ENCODE peak calls at places on chromosome 22, in seven cellular contexts. A is colonic mucosa, C is heart right ventricle, J is GM23338, V is omental fat pad, I is H9, M is Calu3. Z is an unnamed sample.

GRCh38 chr22:33656808-33657628 is 263.3 kb downstream of the LARGE1 start:
- DNase-seq in V (no peak), I (no peak), A (no peak), C (no peak), J (no peak), M (no peak), Z (no peak)

GRCh38 chr22:36528795-36529718 is at the start of gene EIF3D:
- DNase-seq in M (peak), J (peak), A (peak), V (peak), C (peak), I (peak), Z (peak)

GRCh38 chr22:30879398-30879797 is 89.2 kb downstream of the MORC2 start:
- DNase-seq in V (no peak), I (no peak), C (peak), J (no peak), A (no peak), M (no peak), Z (no peak)

GRCh38 chr22:45548991-45549736 is 46.5 kb downstream of the FBLN1 start:
- DNase-seq in M (peak), A (peak), I (no peak), J (peak), C (no peak), V (no peak), Z (no peak)

GRCh38 chr22:23215294-23216204 is 35.2 kb downstream of the BCR start:
- DNase-seq in A (no peak), V (no peak), C (no peak), I (no peak), M (peak), J (no peak), Z (no peak)

GRCh38 chr22:28822930-28823481 is 22.6 kb upstream of the XBP1 start:
- DNase-seq in C (no peak), V (no peak), I (no peak), M (no peak), A (peak), J (no peak), Z (no peak)

GRCh38 chr22:23826510-23827350 is 12.1 kb downstream of the DERL3 start:
- DNase-seq in C (no peak), J (no peak), M (no peak), V (no peak), I (no peak), A (no peak), Z (no peak)

GRCh38 chr22:35984183-35984710 is 44.4 kb downstream of the RBFOX2 start:
- DNase-seq in I (no peak), J (no peak), M (no peak), V (no peak), A (no peak), C (no peak), Z (no peak)

GRCh38 chr22:22720201-22720723 is 75.8 kb downstream of the GGTLC2 start:
- DNase-seq in M (peak), J (peak), I (peak), C (no peak), A (peak), V (no peak), Z (peak)

GRCh38 chr22:42633013-42633412 is 7.4 kb downstream of the ATP5MGL start:
- DNase-seq in J (no peak), C (no peak), I (no peak), A (no peak), V (no peak), M (no peak), Z (no peak)

GRCh38 chr22:24588370-24588755 is 4.5 kb downstream of the LRRC75B start:
- DNase-seq in J (no peak), V (no peak), A (no peak), C (peak), M (peak), I (no peak), Z (no peak)

GRCh38 chr22:23804781-23805291 is 18.1 kb downstream of the SMARCB1 start:
- DNase-seq in V (no peak), A (no peak), J (no peak), C (no peak), I (no peak), M (no peak), Z (no peak)

GRCh38 chr22:30572210-30572609 is 2.3 kb downstream of the GAL3ST1 start:
- DNase-seq in M (no peak), C (no peak), A (no peak), V (no peak), I (no peak), J (no peak), Z (no peak)

GRCh38 chr22:37199839-37200161 is 11.8 kb upstream of the C1QTNF6 start:
- DNase-seq in A (peak), I (no peak), J (peak), C (no peak), M (no peak), V (no peak), Z (no peak)

GRCh38 chr22:23079814-23080521 is 9.6 kb downstream of the GNAZ start:
- DNase-seq in I (no peak), A (no peak), V (no peak), M (peak), C (no peak), J (no peak), Z (no peak)

GRCh38 chr22:48187272-48187855 is 1424.9 kb downstream of the TBC1D22A start:
- DNase-seq in I (peak), C (no peak), A (no peak), J (no peak), M (no peak), V (no peak), Z (no peak)

GRCh38 chr22:36328635-36329216 is 59.0 kb downstream of the MYH9 start:
- DNase-seq in J (no peak), M (no peak), C (no peak), A (no peak), V (no peak), I (no peak), Z (peak)

GRCh38 chr22:28299760-28300159 is 379.9 kb downstream of the TTC28 start:
- DNase-seq in J (no peak), A (no peak), C (no peak), I (no peak), V (no peak), M (no peak), Z (no peak)

GRCh38 chr22:28630185-28630580 is 49.5 kb downstream of the TTC28 start:
- DNase-seq in V (no peak), C (no peak), A (no peak), I (no peak), M (no peak), J (no peak), Z (no peak)

GRCh38 chr22:46612904-46613605 is 7.1 kb upstream of the GRAMD4 start:
- DNase-seq in A (peak), J (no peak), I (no peak), V (no peak), M (no peak), C (no peak), Z (peak)

GRCh38 chr22:36252754-36253522 is at the start of gene APOL1:
- DNase-seq in M (peak), I (peak), V (no peak), J (no peak), A (peak), C (no peak), Z (peak)

GRCh38 chr22:24051568-24051967 is 40.5 kb downstream of the CABIN1 start:
- DNase-seq in J (no peak), C (no peak), I (no peak), M (no peak), V (no peak), A (no peak), Z (no peak)

GRCh38 chr22:36110306-36110791 is 50.2 kb downstream of the APOL3 start:
- DNase-seq in M (no peak), A (no peak), V (no peak), J (peak), I (no peak), C (no peak), Z (no peak)

GRCh38 chr22:48199667-48200066 is 1437.2 kb downstream of the TBC1D22A start:
- DNase-seq in A (peak), I (no peak), C (no peak), V (no peak), M (no peak), J (no peak), Z (no peak)

GRCh38 chr22:45302047-45302446 is 7.7 kb upstream of the FAM118A start:
- DNase-seq in M (no peak), I (no peak), A (no peak), V (no peak), J (no peak), C (no peak), Z (no peak)

GRCh38 chr22:42269407-42270177 is 861 bp downstream of the TCF20 start:
- DNase-seq in I (peak), M (peak), J (peak), A (peak), V (no peak), C (peak), Z (peak)

GRCh38 chr22:33869946-33870345 is 50.3 kb downstream of the LARGE1 start:
- DNase-seq in A (no peak), I (no peak), C (no peak), M (no peak), V (no peak), J (no peak), Z (no peak)

DNA sequence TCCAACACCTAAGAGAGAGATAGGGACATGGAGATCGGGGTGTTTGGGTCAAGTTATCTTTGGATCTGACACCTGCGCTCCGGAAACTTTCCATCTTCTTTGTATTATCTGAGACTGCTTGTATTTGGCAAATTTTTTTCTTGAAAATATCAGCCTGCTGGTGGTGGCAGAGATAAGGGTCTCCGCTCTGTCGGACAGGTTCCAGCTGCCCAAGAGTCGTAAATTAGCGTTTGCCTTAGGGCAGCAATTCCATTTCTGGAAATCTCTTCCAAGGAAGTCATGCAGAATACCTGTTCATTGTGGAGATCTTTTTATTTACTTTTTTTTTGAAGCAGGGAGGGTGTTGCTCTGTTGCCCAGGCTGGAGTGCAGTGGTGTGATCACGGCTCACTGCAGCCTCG is 19.5 kb upstream of the CSNK1E start:
- DNase-seq in M (no peak), V (no peak), I (no peak), A (no peak), C (no peak), J (no peak), Z (no peak)
- TF ChIP-seq CTCF in M (no peak), V (no peak), I (no peak), A (no peak), C (no peak), J (no peak), Z (no peak)

DNA sequence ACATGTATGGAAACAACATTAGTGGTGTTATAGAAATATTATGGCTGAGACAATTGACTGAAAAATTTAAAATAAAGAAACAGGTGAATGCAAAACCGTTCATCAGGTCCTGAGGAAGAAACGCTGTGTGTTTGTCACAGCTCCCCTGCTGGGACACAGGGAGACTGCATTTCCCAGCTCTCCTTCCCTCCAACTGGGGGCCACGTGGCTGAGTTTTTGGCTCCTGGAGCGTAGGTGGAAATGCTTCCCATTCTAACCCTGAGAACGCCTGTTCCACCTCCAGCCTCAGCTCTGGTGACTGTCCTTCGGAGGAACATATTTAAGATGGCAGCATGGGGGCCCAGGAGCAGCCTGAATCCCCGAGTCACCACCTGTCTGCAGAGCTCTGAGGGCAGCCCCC is 398.6 kb downstream of the BRD1 start:
- DNase-seq in A (no peak), V (no peak), M (no peak), C (no peak), I (no peak), J (no peak), Z (no peak)
- TF ChIP-seq CTCF in A (no peak), V (no peak), M (no peak), C (no peak), I (peak), J (no peak), Z (no peak)

GRCh38 chr22:21444701-21445436 is 22.3 kb upstream of the TMEM191C start:
- DNase-seq in M (no peak), A (no peak), C (peak), I (peak), V (no peak), J (no peak), Z (peak)

GRCh38 chr22:21446827-21447690 is 20.1 kb upstream of the TMEM191C start:
- DNase-seq in C (no peak), V (no peak), A (no peak), M (no peak), J (no peak), I (peak), Z (no peak)

GRCh38 chr22:21443735-21444421 is 23.3 kb upstream of the TMEM191C start:
- DNase-seq in J (no peak), V (no peak), C (peak), M (no peak), A (no peak), I (peak), Z (peak)

GRCh38 chr22:21446128-21446826 is 20.9 kb upstream of the TMEM191C start:
- DNase-seq in M (no peak), C (no peak), A (no peak), V (no peak), I (peak), J (no peak), Z (no peak)

GRCh38 chr22:21445437-21446127 is 21.6 kb upstream of the TMEM191C start:
- DNase-seq in I (peak), J (no peak), V (no peak), C (peak), A (no peak), M (no peak), Z (peak)
- TF ChIP-seq CTCF in I (no peak), J (no peak), V (no peak), C (no peak), A (no peak), M (no peak), Z (no peak)

DNA sequence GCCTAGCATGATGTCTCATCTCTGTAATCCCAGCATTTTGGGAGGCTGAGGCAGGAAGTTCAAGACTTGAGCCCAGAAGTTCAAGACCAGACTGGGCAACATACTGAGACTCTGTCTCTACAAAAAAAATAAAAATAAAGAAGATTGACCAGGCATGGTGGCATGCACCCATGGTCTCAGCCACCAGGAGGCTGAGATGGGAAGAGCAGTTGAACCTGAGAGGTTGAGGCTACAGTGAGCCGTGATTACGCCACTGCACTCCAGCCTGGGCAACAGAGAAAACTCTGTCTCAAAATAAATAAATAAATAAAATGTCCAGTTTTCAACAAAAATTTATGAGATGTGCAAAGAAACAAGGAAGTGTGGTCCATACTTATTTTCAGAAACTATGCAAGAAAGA is 28.3 kb downstream of the EFCAB6 start:
- DNase-seq in V (no peak), I (no peak), A (no peak), C (no peak), J (peak), M (no peak), Z (no peak)
- TF ChIP-seq CTCF in V (no peak), I (peak), A (no peak), C (no peak), J (peak), M (no peak), Z (no peak)

DNA sequence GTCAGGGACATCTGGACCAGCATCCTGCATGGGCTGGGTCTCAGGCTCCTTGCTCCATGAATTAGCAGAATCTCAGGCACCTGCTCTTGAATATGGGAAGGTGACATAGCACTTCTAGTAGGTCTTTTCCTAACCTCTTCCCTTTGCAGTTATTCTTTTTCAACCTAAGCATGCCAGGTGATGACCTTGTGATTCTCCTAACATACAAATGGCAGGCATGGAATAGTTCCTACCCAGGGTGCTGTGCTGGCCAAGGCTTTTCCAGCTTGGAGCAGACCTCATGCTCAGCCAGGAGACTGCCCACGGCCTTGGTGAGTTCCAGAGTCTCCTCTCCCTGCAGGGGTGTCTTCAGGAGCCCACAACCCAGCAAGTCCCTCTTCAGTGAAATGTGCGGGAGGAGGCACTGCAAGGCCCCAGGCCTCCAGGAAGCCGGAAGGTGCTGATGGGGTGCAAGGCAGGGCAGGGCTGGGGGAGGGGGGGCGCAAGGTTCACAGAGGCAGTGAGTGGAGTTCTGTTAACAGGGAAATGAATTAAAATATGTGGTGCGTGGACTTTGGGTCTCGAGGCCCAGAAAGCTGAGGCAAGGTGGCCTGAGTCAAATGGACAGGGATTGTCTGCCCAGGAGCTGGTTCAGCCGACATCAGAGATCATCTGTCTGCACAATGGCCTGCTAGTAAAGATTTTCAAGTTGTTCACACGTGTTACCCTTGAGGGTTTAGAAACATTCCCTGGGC is 75.9 kb upstream of the SEPTIN5 start:
- DNase-seq in V (no peak), I (peak), A (no peak), J (no peak), M (no peak), C (no peak), Z (no peak)
- TF ChIP-seq CTCF in V (no peak), I (no peak), A (no peak), J (no peak), M (no peak), C (no peak), Z (no peak)

DNA sequence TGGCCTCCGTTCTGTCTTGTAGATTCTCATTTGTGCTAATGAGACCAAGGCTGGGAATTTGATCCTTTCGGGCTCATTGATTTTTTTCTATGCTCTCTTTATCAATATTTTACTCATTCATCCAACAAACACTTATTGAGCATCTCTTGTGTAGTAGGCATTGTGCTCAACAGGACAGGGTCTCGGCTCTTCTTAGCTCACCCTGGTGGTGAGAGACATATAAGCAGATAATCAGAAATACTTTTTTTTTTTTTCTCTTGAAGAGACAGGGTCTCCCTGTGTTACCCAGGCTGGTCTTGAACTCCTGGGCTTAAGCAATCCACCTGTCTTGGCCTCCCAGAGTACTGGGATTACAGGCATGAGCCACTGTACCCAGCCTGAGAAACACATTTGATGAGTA is 48.0 kb upstream of the SLC5A1 start:
- DNase-seq in C (no peak), M (no peak), J (peak), A (no peak), V (no peak), I (no peak), Z (no peak)
- TF ChIP-seq CTCF in C (no peak), M (peak), J (peak), A (no peak), V (no peak), I (peak), Z (no peak)

GRCh38 chr22:17907731-17908051 is 116.7 kb downstream of the MICAL3 start:
- DNase-seq in J (no peak), I (no peak), C (no peak), M (no peak), A (no peak), V (no peak), Z (no peak)

GRCh38 chr22:17902960-17903359 is 121.4 kb downstream of the MICAL3 start:
- DNase-seq in I (no peak), V (no peak), M (no peak), J (no peak), A (no peak), C (no peak), Z (no peak)

GRCh38 chr22:17905445-17905844 is 118.9 kb downstream of the MICAL3 start:
- DNase-seq in M (no peak), V (no peak), I (no peak), C (no peak), A (no peak), J (no peak), Z (no peak)

GRCh38 chr22:17906978-17907730 is 117.2 kb downstream of the MICAL3 start:
- DNase-seq in C (no peak), M (no peak), J (no peak), A (no peak), V (no peak), I (no peak), Z (no peak)

GRCh38 chr22:17903564-17904295 is 120.6 kb downstream of the MICAL3 start:
- DNase-seq in V (no peak), I (no peak), C (peak), M (no peak), A (no peak), J (peak), Z (no peak)
- TF ChIP-seq CTCF in V (no peak), I (no peak), C (no peak), M (no peak), A (no peak), J (no peak), Z (no peak)

DNA sequence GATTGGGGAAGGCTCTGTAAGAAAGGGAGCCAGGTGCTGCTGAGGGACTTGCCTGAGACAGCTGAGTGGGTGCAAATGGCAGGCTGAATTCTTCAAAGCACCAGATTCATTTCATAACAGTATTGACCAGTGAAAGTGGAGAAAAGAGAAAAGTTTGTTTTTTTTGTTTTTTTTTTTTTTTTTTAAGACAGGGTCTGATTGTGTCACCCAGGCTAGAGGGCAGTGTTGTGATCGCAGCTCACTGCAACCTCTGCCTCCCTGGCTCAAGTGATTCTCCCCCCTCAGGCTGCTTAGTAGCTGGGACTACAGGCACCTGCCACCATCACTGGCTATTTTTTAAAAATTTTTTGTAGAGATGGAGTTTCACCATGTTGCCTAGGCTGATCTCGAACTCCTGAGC is 494.0 kb downstream of the MIAT start:
- DNase-seq in J (peak), I (peak), A (no peak), V (no peak), C (no peak), M (no peak), Z (no peak)
- TF ChIP-seq CTCF in J (peak), I (peak), A (no peak), V (no peak), C (no peak), M (no peak), Z (no peak)